ENCODE peak calls at places on chromosomes 11 and 22, in four cellular contexts. K, H, D and W are unnamed samples.
A peak's percentile ranks its signal among the peaks of the same experiment; 100 is the strongest.

GRCh38 chr11:20004856-20005255 is 155.4 kb downstream of the DBX1 start:
- DNase-seq in K (no peak), H (no peak), D (no peak), W (no peak)

GRCh38 chr11:61129608-61130523 is 27.6 kb downstream of the CD5 start:
- DNase-seq in K (peak; percentile 89), H (peak; percentile 93), D (peak; percentile 92), W (peak; percentile 95)

GRCh38 chr11:69032833-69033232 is 15.9 kb upstream of the TPCN2 start:
- DNase-seq in K (no peak), H (no peak), D (no peak), W (no peak)

GRCh38 chr22:21455334-21456089 is 11.7 kb upstream of the TMEM191C start:
- DNase-seq in K (peak; percentile 41), H (peak; percentile 9), D (no peak), W (peak; percentile 43)

GRCh38 chr11:114202011-114202609 is 94.1 kb upstream of the NNMT start:
- DNase-seq in K (no peak), H (no peak), D (no peak), W (no peak)

GRCh38 chr11:60345489-60345888 is 18.4 kb downstream of the MS4A6E start:
- DNase-seq in K (no peak), H (no peak), D (no peak), W (no peak)

GRCh38 chr22:29041408-29041807 is 20.2 kb downstream of the C22orf31 start:
- DNase-seq in K (no peak), H (peak; percentile 41), D (no peak), W (no peak)

GRCh38 chr11:101510608-101511007 is 73.2 kb downstream of the TRPC6 start:
- DNase-seq in K (no peak), H (no peak), D (no peak), W (no peak)

GRCh38 chr22:37000676-37001534 is 18.3 kb downstream of the TST start:
- DNase-seq in K (no peak), H (no peak), D (no peak), W (no peak)

GRCh38 chr11:73350908-73351636 is 25.1 kb upstream of the RELT start:
- DNase-seq in K (no peak), H (no peak), D (no peak), W (no peak)

GRCh38 chr22:45423524-45423923 is 10.0 kb downstream of the RIBC2 start:
- DNase-seq in K (no peak), H (no peak), D (no peak), W (no peak)

GRCh38 chr11:73795925-73796632 is 8.4 kb downstream of the MRPL48 start:
- DNase-seq in K (no peak), H (no peak), D (peak; percentile 73), W (no peak)

GRCh38 chr22:49111085-49111484 is 716.6 kb downstream of the BRD1 start:
- DNase-seq in K (no peak), H (no peak), D (no peak), W (no peak)

GRCh38 chr11:119989422-119989821 is 148.5 kb downstream of the TRIM29 start:
- DNase-seq in K (no peak), H (no peak), D (no peak), W (no peak)

GRCh38 chr11:57092028-57092698 is 89.6 kb upstream of the LRRC55 start:
- DNase-seq in K (no peak), H (no peak), D (no peak), W (no peak)

GRCh38 chr11:78207532-78208256 is 19.0 kb downstream of the USP35 start:
- DNase-seq in K (no peak), H (no peak), D (no peak), W (no peak)

GRCh38 chr11:115929618-115930129 is 425.5 kb upstream of the CADM1 start:
- DNase-seq in K (no peak), H (no peak), D (no peak), W (no peak)

GRCh38 chr11:75384438-75385080 is 14.8 kb upstream of the RPS3 start:
- DNase-seq in K (peak; percentile 80), H (peak; percentile 85), D (peak; percentile 90), W (peak; percentile 89)

GRCh38 chr11:12123177-12123576 is 12.8 kb downstream of the MICAL2 start:
- DNase-seq in K (no peak), H (no peak), D (no peak), W (no peak)

GRCh38 chr22:22397292-22397870 is 111.2 kb downstream of the ZNF280B start:
- DNase-seq in K (no peak), H (no peak), D (no peak), W (no peak)

DNA sequence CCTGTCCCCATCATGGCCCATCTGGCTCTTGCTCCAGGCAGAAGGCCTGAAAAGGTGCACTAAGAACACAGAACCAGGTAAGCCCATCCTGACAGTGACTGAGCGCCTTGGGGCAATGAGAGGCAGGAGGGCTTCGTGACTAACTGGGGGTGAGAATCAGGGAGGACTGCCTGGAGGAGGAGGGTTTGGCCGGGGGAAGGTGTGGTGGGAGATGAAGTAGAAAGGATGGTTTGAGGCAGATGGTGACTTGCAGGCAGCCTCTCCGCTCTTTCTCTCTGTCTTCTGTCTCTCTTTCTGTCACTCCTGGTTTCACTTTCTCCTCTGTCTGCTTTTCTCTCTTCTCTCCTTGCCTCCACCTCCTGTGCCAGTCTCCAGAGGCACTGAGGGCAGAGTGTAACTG is 60.8 kb downstream of the CACNA1I start:
- DNase-seq in K (no peak), H (no peak), D (no peak), W (no peak)
- H3K27me3 ChIP-seq in K (peaks cover 3% of the 10 kb centered on the region), H (no peaks in the 10 kb centered on the region), D (peaks cover 38% of the 10 kb centered on the region), W (no peaks in the 10 kb centered on the region)

DNA sequence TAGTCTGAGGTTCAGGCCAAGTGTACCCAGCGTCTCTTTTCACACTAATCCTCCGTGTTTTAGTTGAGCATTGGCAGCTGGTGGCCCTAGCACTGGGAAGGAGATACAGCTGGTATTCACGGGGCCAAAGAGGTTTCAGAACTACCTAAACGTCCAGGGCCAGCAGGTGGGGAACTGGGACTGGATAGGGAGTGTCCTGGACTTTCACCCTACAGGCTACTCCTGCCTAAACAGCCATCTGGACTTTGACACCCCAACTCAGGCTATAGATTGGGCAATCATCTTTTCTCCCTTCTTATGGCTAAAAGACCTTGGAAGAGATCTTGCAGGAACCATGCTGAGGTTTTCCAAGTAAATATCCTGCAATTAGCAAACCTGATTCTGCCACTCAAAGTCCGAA is 2.8 kb downstream of the SPON1 start:
- DNase-seq in K (peak; percentile 59), H (no peak), D (no peak), W (peak; percentile 69)
- TF ChIP-seq POLR2A in K (no peak), H (no peak), D (no peak), W (no peak)

DNA sequence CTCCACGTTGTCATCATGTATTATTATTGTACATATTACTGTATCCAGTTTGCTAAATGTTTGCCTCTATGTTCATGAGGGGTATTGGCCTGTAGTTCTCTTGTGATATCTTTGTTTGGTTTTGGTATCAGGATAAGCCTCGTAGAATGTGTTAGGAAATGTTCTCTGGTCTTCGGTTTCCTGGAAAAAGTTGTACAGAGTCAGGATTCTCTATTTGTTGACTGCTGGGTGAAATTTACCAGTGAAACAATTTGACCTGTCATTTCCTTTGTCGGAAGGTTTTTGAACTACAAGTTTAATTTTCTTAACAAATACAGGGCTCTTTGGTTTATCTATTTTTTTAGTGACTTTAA is 23.2 kb upstream of the KRTAP5-6 start:
- DNase-seq in K (no peak), H (no peak), D (no peak), W (no peak)
- H3K27me3 ChIP-seq in K (no peaks in the 10 kb centered on the region), H (no peaks in the 10 kb centered on the region), D (peaks cover 33% of the 10 kb centered on the region), W (no peaks in the 10 kb centered on the region)

GRCh38 chr22:30265851-30266444 is 703 bp downstream of the OSM start:
- DNase-seq in K (peak; percentile 76), H (no peak), D (peak; percentile 88), W (peak; percentile 88)
- TF ChIP-seq POLR2A in K (peak; percentile 46), H (no peak), D (no peak), W (no peak)

DNA sequence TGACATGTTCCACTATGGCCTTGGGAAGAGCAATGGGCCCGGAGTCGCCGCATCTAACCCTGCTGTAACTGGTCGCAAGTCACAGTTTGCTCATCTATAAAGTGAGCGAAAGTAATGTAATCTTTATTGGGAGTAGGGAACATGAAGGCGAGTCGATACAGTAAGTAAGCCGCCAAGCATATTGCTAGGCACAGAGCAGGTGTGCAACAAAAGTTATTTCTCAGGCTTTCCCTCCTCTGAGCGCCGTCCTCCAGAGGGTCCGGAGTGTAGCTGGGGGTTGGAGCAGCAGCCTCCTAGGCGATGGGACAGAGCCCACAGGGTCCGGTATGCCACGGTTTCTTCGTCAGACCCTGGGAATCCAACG is 343 bp upstream of the SPON1 start:
- DNase-seq in K (no peak), H (no peak), D (no peak), W (no peak)
- H3K27me3 ChIP-seq in K (peaks cover 18% of the 10 kb centered on the region), H (no peaks in the 10 kb centered on the region), D (peaks cover 76% of the 10 kb centered on the region), W (no peaks in the 10 kb centered on the region)

GRCh38 chr22:24190159-24190540 is 8.9 kb downstream of the SUSD2 start:
- DNase-seq in K (no peak), H (peak; percentile 32), D (no peak), W (no peak)

GRCh38 chr22:24188705-24189248 is 7.5 kb downstream of the SUSD2 start:
- DNase-seq in K (no peak), H (no peak), D (no peak), W (no peak)

GRCh38 chr22:24187731-24188644 is 6.7 kb downstream of the SUSD2 start:
- DNase-seq in K (no peak), H (no peak), D (no peak), W (no peak)

GRCh38 chr22:24190566-24191208 is 9.4 kb downstream of the SUSD2 start:
- DNase-seq in K (no peak), H (no peak), D (no peak), W (no peak)

DNA sequence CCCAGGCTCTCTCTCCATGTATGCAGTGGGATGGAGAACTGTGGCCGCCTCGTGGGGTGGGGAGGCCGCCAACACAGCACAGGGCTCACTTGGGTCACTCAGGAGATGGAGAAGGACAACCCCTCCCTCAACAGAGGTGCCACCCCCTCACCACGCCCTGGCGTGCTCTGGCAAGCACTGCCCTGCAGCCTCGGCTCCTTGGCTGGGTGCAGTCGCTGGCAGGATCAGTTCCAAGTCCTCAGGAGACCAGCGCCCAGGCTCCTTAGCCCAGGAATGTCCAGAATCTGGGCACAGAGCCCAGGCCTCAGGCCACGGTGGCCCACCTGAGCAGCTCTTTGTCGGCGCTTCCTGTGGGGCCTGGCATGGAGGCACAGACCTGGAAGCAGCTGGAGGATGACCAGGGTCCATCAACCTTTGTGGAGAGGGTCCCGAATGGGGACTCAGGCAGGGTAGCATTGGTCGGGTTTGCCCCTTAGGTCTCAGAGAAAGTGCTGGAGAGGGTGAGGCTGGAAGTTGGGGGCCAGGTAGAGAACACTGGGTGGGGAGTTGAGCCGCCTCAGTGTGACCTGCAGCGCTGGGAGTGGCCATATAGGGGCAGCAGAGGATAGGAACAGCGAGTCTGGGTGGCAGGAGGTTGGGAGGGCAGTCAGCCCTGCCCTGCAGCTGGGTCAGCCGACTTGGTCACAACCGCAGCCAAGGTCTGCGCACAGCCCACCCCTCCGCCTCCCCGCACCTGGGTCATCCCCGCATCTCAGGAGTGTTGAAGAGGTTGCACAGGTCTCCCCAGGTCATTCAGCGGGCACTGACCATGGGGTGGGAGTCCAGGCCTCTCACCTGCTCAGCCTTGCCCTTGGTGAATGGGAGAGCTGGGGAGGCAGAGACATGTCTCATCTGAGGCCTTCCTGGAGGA is 8.2 kb downstream of the SUSD2 start:
- DNase-seq in K (peak; percentile 74), H (peak; percentile 80), D (peak; percentile 86), W (peak; percentile 74)
- TF ChIP-seq POLR2A in K (no peak), H (peak; percentile 32), D (no peak), W (no peak)

GRCh38 chr11:130215531-130216220 is 56.1 kb downstream of the ST14 start:
- DNase-seq in K (peak; percentile 43), H (no peak), D (no peak), W (peak; percentile 10)

GRCh38 chr11:130214861-130215530 is 55.4 kb downstream of the ST14 start:
- DNase-seq in K (peak; percentile 19), H (no peak), D (no peak), W (peak; percentile 42)

GRCh38 chr11:130212431-130212961 is 52.9 kb downstream of the ST14 start:
- DNase-seq in K (peak; percentile 40), H (no peak), D (peak; percentile 51), W (peak; percentile 14)

GRCh38 chr11:130213143-130213978 is 53.8 kb downstream of the ST14 start:
- DNase-seq in K (peak; percentile 74), H (peak; percentile 72), D (peak; percentile 83), W (peak; percentile 82)

GRCh38 chr11:130213979-130214281 is 54.3 kb downstream of the ST14 start:
- DNase-seq in K (peak; percentile 15), H (no peak), D (no peak), W (peak; percentile 41)
- H3K27me3 ChIP-seq in K (no peaks in the 10 kb centered on the region), H (no peaks in the 10 kb centered on the region), D (peaks cover 6% of the 10 kb centered on the region), W (no peaks in the 10 kb centered on the region)